ENCODE peak calls at places on chromosomes 2 and 18, in eight cellular contexts. A, K, Q, J, W, S, V and P are unnamed samples.

GRCh38 chr2:210003394-210003793 is 956 bp downstream of the RPE start:
- DNase-seq in A (no peak), K (no peak), Q (no peak), J (no peak), W (no peak), S (no peak), V (no peak), P (no peak)

GRCh38 chr2:239936838-239937581 is 88.1 kb downstream of the NDUFA10 start:
- DNase-seq in A (no peak), K (peak; percentile 5), Q (no peak), J (peak; percentile 21), W (no peak), S (no peak), V (no peak), P (no peak)

GRCh38 chr18:54330768-54331548 is 26.7 kb downstream of the STARD6 start:
- DNase-seq in A (no peak), K (no peak), Q (no peak), J (no peak), W (no peak), S (no peak), V (no peak), P (no peak)

GRCh38 chr2:234587341-234588053 is 90.6 kb upstream of the ARL4C start:
- DNase-seq in A (no peak), K (no peak), Q (no peak), J (no peak), W (no peak), S (no peak), V (no peak), P (peak; percentile 41)

GRCh38 chr18:57275111-57275510 is 77.2 kb upstream of the ST8SIA3 start:
- DNase-seq in A (no peak), K (no peak), Q (no peak), J (no peak), W (no peak), S (no peak), V (no peak), P (no peak)

GRCh38 chr2:96763511-96764252 is 3.0 kb downstream of the CNNM4 start:
- DNase-seq in A (no peak), K (no peak), Q (peak; percentile 37), J (no peak), W (no peak), S (no peak), V (no peak), P (no peak)

GRCh38 chr2:18546586-18546985 is 13.9 kb downstream of the RDH14 start:
- DNase-seq in A (no peak), K (no peak), Q (no peak), J (no peak), W (no peak), S (no peak), V (no peak), P (no peak)

GRCh38 chr18:49178736-49179135 is 228.0 kb upstream of the SMAD7 start:
- DNase-seq in A (no peak), K (no peak), Q (peak; percentile 14), J (peak; percentile 34), W (no peak), S (no peak), V (no peak), P (no peak)

GRCh38 chr2:158893057-158893456 is 75.4 kb upstream of the TANC1 start:
- DNase-seq in A (no peak), K (no peak), Q (no peak), J (peak; percentile 21), W (peak; percentile 38), S (no peak), V (no peak), P (peak; percentile 24)

GRCh38 chr2:108534577-108535379 is 508 bp downstream of the LIMS1 start:
- DNase-seq in A (peak; percentile 13), K (peak; percentile 46), Q (peak; percentile 54), J (peak; percentile 44), W (no peak), S (peak; percentile 41), V (peak; percentile 9), P (no peak)

GRCh38 chr2:133521146-133521745 is 47.0 kb downstream of the NCKAP5 start:
- DNase-seq in A (no peak), K (no peak), Q (no peak), J (no peak), W (no peak), S (no peak), V (no peak), P (no peak)

GRCh38 chr2:176139170-176139611 is 9.7 kb downstream of the HOXD8 start:
- DNase-seq in A (no peak), K (no peak), Q (no peak), J (no peak), W (no peak), S (no peak), V (no peak), P (no peak)

GRCh38 chr2:25331686-25332365 is 9.9 kb downstream of the DNMT3A start:
- DNase-seq in A (no peak), K (peak; percentile 14), Q (peak; percentile 78), J (no peak), W (no peak), S (no peak), V (no peak), P (no peak)

GRCh38 chr2:177983183-177983788 is 89.3 kb downstream of the PDE11A start:
- DNase-seq in A (no peak), K (no peak), Q (peak; percentile 5), J (no peak), W (peak; percentile 47), S (peak; percentile 10), V (no peak), P (peak; percentile 41)

GRCh38 chr2:144479138-144479537 is 40.8 kb downstream of the ZEB2 start:
- DNase-seq in A (no peak), K (no peak), Q (no peak), J (no peak), W (no peak), S (no peak), V (no peak), P (peak; percentile 84)

GRCh38 chr2:96913398-96914202 is 43.7 kb upstream of the SEMA4C start:
- DNase-seq in A (no peak), K (no peak), Q (peak; percentile 44), J (no peak), W (no peak), S (no peak), V (peak; percentile 56), P (no peak)

GRCh38 chr2:48265169-48266013 is 264.6 kb upstream of the STON1 start:
- DNase-seq in A (no peak), K (no peak), Q (no peak), J (no peak), W (no peak), S (no peak), V (no peak), P (no peak)

GRCh38 chr2:230684222-230685164 is 28.1 kb upstream of the CAB39 start:
- DNase-seq in A (no peak), K (no peak), Q (no peak), J (peak; percentile 36), W (no peak), S (no peak), V (no peak), P (no peak)

GRCh38 chr2:49914281-49914680 is 760.0 kb upstream of the FSHR start:
- DNase-seq in A (no peak), K (no peak), Q (no peak), J (no peak), W (no peak), S (no peak), V (no peak), P (peak; percentile 82)

GRCh38 chr2:43927442-43927841 is 68.3 kb downstream of the LRPPRC start:
- DNase-seq in A (no peak), K (no peak), Q (no peak), J (no peak), W (no peak), S (no peak), V (no peak), P (no peak)

GRCh38 chr2:239640676-239641580 is 240.1 kb upstream of the HDAC4 start:
- DNase-seq in A (no peak), K (no peak), Q (no peak), J (no peak), W (no peak), S (no peak), V (no peak), P (no peak)

GRCh38 chr2:109204412-109204811 is 75.4 kb downstream of the SH3RF3 start:
- DNase-seq in A (no peak), K (no peak), Q (no peak), J (no peak), W (no peak), S (no peak), V (no peak), P (no peak)

GRCh38 chr2:44649426-44649825 is 287.7 kb downstream of the CAMKMT start:
- DNase-seq in A (no peak), K (no peak), Q (no peak), J (no peak), W (no peak), S (no peak), V (no peak), P (no peak)

GRCh38 chr2:60741588-60741987 is 14.5 kb upstream of the PAPOLG start:
- DNase-seq in A (no peak), K (no peak), Q (no peak), J (peak; percentile 53), W (no peak), S (no peak), V (no peak), P (no peak)